ENCODE peak calls at places on chromosome 7, in six cellular contexts. V, N, Z, S, L and T are unnamed samples.

GRCh38 chr7:134515569-134516468 is 11.5 kb upstream of the AKR1B10 start:
- DNase-seq in V (no peak), N (peak), Z (no peak), S (peak), L (peak), T (no peak)

GRCh38 chr7:50391386-50391785 is 58.8 kb downstream of the FIGNL1 start:
- DNase-seq in V (no peak), N (no peak), Z (no peak), S (no peak), L (no peak), T (no peak)

GRCh38 chr7:66055321-66055956 is 20.2 kb upstream of the ASL start:
- DNase-seq in V (no peak), N (peak), Z (peak), S (no peak), L (no peak), T (peak)

GRCh38 chr7:12721286-12721830 is 33.9 kb downstream of the ARL4A start:
- DNase-seq in V (no peak), N (no peak), Z (no peak), S (no peak), L (no peak), T (no peak)

GRCh38 chr7:98354052-98354451 is 46.8 kb downstream of the BAIAP2L1 start:
- DNase-seq in V (no peak), N (no peak), Z (no peak), S (no peak), L (no peak), T (no peak)

GRCh38 chr7:21771906-21772610 is 173.6 kb downstream of the CDCA7L start:
- DNase-seq in V (no peak), N (peak), Z (no peak), S (no peak), L (no peak), T (no peak)

GRCh38 chr7:129343099-129343700 is 91.0 kb upstream of the STRIP2 start:
- DNase-seq in V (no peak), N (peak), Z (peak), S (peak), L (no peak), T (peak)

GRCh38 chr7:44072364-44073231 is 7.2 kb upstream of the PGAM2 start:
- DNase-seq in V (peak), N (peak), Z (peak), S (peak), L (peak), T (peak)

GRCh38 chr7:27640914-27641570 is 21.6 kb downstream of the HIBADH start:
- DNase-seq in V (no peak), N (peak), Z (no peak), S (peak), L (no peak), T (no peak)

GRCh38 chr7:29372351-29372931 is 177.9 kb downstream of the CHN2 start:
- DNase-seq in V (no peak), N (no peak), Z (no peak), S (no peak), L (no peak), T (no peak)

GRCh38 chr7:135189961-135190360 is 19.5 kb upstream of the CYREN start:
- DNase-seq in V (no peak), N (no peak), Z (no peak), S (peak), L (no peak), T (no peak)

GRCh38 chr7:68936501-68936900 is 661.8 kb upstream of the AUTS2 start:
- DNase-seq in V (no peak), N (no peak), Z (no peak), S (no peak), L (no peak), T (no peak)

GRCh38 chr7:64665980-64666674 is at the start of gene ZNF107:
- DNase-seq in V (peak), N (peak), Z (peak), S (peak), L (peak), T (peak)

GRCh38 chr7:95688931-95689453 is 83.4 kb upstream of the DYNC1I1 start:
- DNase-seq in V (no peak), N (peak), Z (no peak), S (peak), L (no peak), T (no peak)

GRCh38 chr7:95690367-95690947 is 81.9 kb upstream of the DYNC1I1 start:
- DNase-seq in V (no peak), N (peak), Z (no peak), S (peak), L (no peak), T (peak)

GRCh38 chr7:95686109-95686508 is 86.2 kb upstream of the DYNC1I1 start:
- DNase-seq in V (no peak), N (peak), Z (no peak), S (peak), L (peak), T (no peak)

GRCh38 chr7:95684505-95684904 is 87.8 kb upstream of the DYNC1I1 start:
- DNase-seq in V (no peak), N (peak), Z (no peak), S (no peak), L (no peak), T (no peak)

DNA sequence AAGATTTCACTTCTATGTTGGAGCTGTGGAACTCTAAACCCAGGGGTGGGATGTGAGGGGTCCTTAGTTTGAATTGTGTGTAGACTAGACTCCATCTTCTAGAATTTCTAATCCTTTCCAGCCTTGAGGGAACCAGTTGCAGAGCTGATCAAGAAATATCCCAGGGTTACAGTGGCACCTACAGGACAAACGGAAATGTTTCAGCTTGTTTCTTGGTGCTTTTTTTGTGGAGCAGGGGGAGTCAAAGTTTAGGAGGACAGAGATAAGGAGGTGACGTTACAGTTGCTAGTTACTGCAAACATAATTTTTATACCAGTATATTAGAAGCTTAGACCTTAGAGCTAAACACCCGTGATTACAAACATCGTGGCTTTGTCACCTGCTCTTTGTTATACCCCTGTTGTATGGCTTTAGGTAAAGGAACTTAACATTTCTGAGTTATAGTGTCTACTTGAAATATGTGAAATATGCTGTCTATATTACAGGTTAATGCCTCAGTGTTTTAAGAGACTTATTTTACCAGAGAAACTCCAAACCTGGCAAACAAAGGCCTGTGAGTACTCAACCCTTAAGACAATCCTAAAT is 84.5 kb upstream of the DYNC1I1 start:
- DNase-seq in V (no peak), N (peak), Z (no peak), S (peak), L (no peak), T (no peak)
- TF ChIP-seq CTCF in V (peak), N (peak), Z (peak), S (peak), L (peak), T (peak)

DNA sequence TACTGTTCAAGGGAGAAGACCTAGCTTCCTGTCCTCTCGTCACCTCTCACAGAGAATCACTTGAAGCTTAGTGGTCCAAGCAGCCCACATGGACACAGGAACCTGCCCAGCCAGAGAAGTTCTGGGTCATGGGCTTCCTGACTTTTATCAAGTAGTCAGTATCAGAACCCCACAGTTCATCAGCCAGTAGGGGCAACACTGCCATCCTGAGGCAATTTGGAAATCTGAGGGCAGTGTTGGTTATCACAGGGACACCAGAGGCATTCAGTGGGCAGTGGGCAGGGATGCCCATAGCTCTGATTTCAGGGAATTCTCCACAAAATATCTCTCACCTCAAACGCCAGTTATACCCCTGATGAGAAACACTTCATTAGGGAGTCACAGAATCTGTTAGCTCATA is 22.5 kb upstream of the MGAM2 start:
- DNase-seq in V (no peak), N (no peak), Z (no peak), S (no peak), L (no peak), T (no peak)
- TF ChIP-seq CTCF in V (no peak), N (no peak), Z (no peak), S (no peak), L (no peak), T (no peak)

GRCh38 chr7:142851269-142851668 is 3.6 kb upstream of the EPHB6 start:
- DNase-seq in V (no peak), N (no peak), Z (no peak), S (no peak), L (no peak), T (no peak)

GRCh38 chr7:142854505-142855400 is at the start of gene EPHB6:
- DNase-seq in V (peak), N (peak), Z (peak), S (peak), L (no peak), T (peak)

GRCh38 chr7:142855401-142855743 is 496 bp downstream of the EPHB6 start:
- DNase-seq in V (no peak), N (no peak), Z (no peak), S (no peak), L (no peak), T (no peak)

GRCh38 chr7:142855756-142856564 is 1.1 kb downstream of the EPHB6 start:
- DNase-seq in V (peak), N (peak), Z (no peak), S (no peak), L (no peak), T (no peak)

DNA sequence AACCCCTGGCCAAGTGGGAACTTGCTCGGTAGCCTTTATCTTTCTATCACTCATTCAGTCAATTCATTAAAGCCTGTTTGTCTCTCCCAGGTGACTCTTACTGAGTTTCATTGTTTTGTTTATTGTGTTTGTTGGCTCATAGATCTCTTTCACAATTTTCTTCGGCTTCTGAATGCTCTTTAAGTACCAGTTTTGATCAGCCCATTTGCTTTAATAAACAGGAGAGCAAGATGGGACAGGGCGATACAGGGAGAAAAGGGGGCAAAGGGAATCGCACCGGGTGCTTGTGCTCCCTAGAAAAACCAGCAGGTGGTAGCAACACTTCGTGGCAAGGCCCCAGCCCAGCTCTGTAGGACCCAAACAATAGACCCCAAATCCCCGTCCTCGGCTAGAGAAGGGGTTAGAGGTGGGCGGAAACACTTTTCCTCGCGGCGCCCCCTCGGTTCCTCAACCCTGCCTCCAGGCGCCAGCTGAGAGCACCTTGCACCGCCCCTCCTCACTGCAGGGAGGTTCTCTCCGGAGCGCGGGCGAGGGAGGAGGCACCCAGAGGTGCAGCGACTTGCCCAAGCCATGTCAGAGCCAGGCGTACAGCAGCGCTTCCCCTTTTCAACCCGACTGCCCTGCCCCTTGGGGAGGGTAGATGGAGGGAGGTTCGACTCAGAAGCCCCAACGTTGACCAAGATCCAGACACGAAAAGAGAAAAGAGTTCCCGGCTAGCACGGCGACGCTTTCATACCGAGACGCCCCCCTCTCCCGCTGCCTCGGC is 954 bp upstream of the EPHB6 start:
- DNase-seq in V (peak), N (peak), Z (peak), S (peak), L (no peak), T (peak)
- TF ChIP-seq CTCF in V (peak), N (peak), Z (peak), S (peak), L (peak), T (peak)

GRCh38 chr7:83807770-83808169 is 158.8 kb upstream of the SEMA3E start:
- DNase-seq in V (no peak), N (no peak), Z (no peak), S (no peak), L (no peak), T (no peak)
- TF ChIP-seq CTCF in V (no peak), N (no peak), Z (no peak), S (no peak), L (no peak), T (no peak)

DNA sequence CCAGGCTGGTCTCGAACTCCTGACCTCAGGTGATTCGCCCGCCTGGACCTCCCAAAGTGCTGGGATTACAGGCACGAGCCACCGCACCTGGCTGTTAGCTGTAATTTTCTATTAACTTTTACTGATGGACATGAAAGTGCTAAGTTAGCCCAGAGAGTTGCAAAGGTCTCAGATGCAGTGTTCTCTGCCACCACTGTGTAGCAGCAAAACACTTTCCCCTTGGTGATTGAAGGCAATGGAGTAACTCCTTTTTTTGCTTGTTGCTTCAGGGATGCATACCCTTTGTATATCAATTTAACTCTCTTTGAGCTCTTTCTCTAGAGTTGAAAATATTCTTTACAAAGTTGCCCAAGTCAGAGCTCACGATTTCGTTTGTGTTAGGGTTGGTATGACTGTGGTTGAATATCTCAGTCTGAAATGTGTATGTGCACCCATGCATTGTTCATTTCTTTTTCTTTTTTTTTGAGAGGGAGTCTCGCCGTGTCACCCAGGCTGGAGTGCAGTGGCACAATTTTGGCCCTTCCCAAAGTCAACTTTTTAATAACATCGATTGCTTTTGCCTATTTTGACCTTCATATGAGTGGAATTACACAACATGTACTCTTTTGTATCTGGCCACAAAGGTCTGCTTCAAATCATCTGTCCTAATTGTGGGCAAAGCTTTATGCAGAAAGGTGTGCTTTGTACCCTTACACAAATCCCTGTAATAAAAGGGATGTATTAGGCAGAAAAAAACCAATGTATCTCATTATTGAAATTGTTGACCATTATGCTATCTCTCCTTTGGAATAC is 52.6 kb downstream of the GTF2I start:
- DNase-seq in V (no peak), N (no peak), Z (no peak), S (no peak), L (no peak), T (no peak)
- TF ChIP-seq CTCF in V (no peak), N (no peak), Z (peak), S (peak), L (no peak), T (no peak)

DNA sequence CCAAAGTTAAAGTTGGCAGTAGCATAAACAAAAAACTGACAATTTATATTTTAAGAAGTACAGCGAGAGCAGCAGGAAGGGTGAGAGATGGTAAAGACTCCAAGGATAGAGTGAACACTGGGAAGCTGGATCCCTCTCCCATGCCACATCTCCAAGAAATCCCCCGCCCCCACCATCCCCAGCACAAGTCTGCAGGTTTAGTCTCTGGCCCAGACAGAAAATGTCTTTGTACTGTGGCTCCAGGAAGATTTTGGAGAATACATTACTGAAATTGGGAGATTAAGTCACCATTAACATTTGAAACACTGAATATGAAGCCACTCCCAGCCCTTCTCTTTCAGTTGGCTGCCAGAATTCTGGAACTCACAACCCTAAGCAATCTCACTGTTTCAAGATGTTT is 140.3 kb downstream of the MACC1 start:
- DNase-seq in V (no peak), N (no peak), Z (no peak), S (no peak), L (no peak), T (no peak)
- TF ChIP-seq CTCF in V (no peak), N (no peak), Z (no peak), S (no peak), L (no peak), T (no peak)

GRCh38 chr7:19448091-19448490 is 260.7 kb downstream of the POLR1F start:
- DNase-seq in V (no peak), N (no peak), Z (no peak), S (no peak), L (no peak), T (no peak)

DNA sequence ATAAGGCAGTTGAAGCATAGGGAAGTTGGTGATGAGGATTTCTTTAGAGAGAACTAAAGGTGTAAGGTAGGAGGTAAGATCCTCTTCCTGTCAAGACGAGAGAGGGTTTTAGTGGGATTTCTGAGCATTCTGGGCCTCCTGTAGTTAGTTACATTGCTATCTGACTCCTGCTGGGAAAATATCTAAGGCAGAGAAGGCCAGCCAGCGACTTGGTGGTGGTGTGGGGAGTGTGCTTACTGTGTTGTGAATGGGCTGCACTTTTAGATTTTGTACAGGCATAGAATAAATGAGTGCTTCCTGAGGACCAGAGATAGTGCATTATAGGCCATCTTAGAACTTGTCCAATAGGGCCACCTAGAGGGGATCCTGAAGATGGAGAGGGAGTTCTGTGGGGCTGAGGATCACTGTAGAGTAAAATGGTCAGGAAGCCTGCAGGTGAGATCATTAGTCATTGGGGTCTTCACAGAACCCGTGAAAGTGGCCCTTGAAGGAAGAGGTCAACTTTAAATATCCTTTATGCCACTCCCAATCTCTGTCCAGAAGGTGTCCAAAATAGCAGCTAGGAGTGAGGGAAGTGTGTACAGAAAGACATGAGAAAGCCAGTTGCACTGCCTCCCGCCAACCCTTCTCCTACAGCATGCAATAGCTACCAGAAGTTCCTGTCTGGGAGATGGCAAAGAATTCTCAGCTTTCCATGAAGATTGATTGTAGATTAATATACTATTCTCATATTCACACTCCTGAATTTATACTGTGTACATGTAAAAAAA is 266.6 kb downstream of the POLR1F start:
- DNase-seq in V (no peak), N (peak), Z (peak), S (peak), L (peak), T (no peak)
- TF ChIP-seq CTCF in V (no peak), N (peak), Z (peak), S (peak), L (peak), T (peak)